ENCODE peak calls at places on chromosomes 11 and 22, in nine cellular contexts. V, T, K, X, B, D, I, Z and F are unnamed samples. For H3K27me3 and H3K4me1, the result is how much of the 10 kb centered on the place peaks cover.

GRCh38 chr11:71279916-71280645 is 27.7 kb upstream of the SHANK2 start:
- DNase-seq in V (no peak), D (no peak), T (peak), X (no peak), B (no peak), Z (no peak), K (no peak), I (no peak), F (no peak)

GRCh38 chr22:46876357-46876934 is 114.0 kb downstream of the TBC1D22A start:
- DNase-seq in Z (no peak), D (no peak), I (peak), V (no peak), X (no peak), B (no peak), T (no peak), K (no peak), F (no peak)

GRCh38 chr11:79439893-79440450 is 858 bp downstream of the TENM4 start:
- DNase-seq in K (peak), T (peak), D (peak), V (peak), X (no peak), B (peak), Z (peak), I (peak), F (no peak)

GRCh38 chr11:76824083-76824939 is 36.4 kb upstream of the ACER3 start:
- DNase-seq in V (no peak), X (no peak), D (no peak), K (no peak), Z (no peak), B (no peak), T (no peak), I (no peak), F (no peak)

GRCh38 chr11:33191456-33191855 is 30.2 kb upstream of the CSTF3 start:
- DNase-seq in X (peak), V (no peak), K (no peak), B (no peak), T (no peak), I (no peak), Z (no peak), D (no peak), F (no peak)

GRCh38 chr11:3950996-3951662 is 95.7 kb downstream of the STIM1 start:
- DNase-seq in K (no peak), I (no peak), B (no peak), T (no peak), X (peak), Z (no peak), D (no peak), V (no peak), F (peak)

GRCh38 chr22:28442951-28443876 is 236.4 kb downstream of the TTC28 start:
- DNase-seq in I (peak), V (peak), T (peak), X (peak), K (peak), D (peak), B (peak), Z (peak), F (no peak)

GRCh38 chr11:96708469-96708868 is 318.7 kb downstream of the JRKL start:
- DNase-seq in K (no peak), T (no peak), V (no peak), X (no peak), Z (no peak), B (no peak), I (no peak), D (no peak), F (no peak)

GRCh38 chr11:70076461-70076931 is 1.6 kb upstream of the ANO1 start:
- DNase-seq in Z (no peak), V (no peak), X (no peak), I (no peak), B (no peak), D (no peak), K (no peak), T (no peak), F (no peak)

GRCh38 chr11:104490182-104490581 is 326.2 kb upstream of the PDGFD start:
- DNase-seq in T (no peak), B (no peak), V (no peak), D (no peak), Z (no peak), X (peak), I (no peak), K (no peak), F (no peak)

GRCh38 chr11:33402066-33402465 is 144.9 kb downstream of the HIPK3 start:
- DNase-seq in I (no peak), D (no peak), Z (no peak), K (no peak), T (no peak), V (no peak), X (no peak), B (no peak), F (no peak)

GRCh38 chr11:28526406-28526751 is 418.2 kb downstream of the METTL15 start:
- DNase-seq in D (no peak), I (no peak), V (no peak), B (no peak), Z (no peak), K (no peak), X (peak), T (no peak), F (no peak)

GRCh38 chr11:7793233-7793632 is 3.5 kb downstream of the OR5P2 start:
- DNase-seq in B (no peak), D (no peak), Z (no peak), X (no peak), T (no peak), K (no peak), V (no peak), I (no peak), F (no peak)

GRCh38 chr11:112605093-112605666 is 344.5 kb upstream of the PLET1 start:
- DNase-seq in B (no peak), D (no peak), Z (no peak), I (no peak), X (no peak), K (no peak), T (no peak), V (no peak), F (no peak)

GRCh38 chr22:17205432-17205831 is 13.8 kb downstream of the ADA2 start:
- DNase-seq in I (no peak), X (no peak), D (no peak), K (no peak), Z (no peak), B (no peak), T (no peak), V (no peak), F (no peak)

GRCh38 chr11:64298966-64299846 is 952 bp upstream of the CATSPERZ start:
- DNase-seq in K (peak), I (peak), Z (peak), X (peak), T (no peak), B (peak), D (peak), V (peak), F (no peak)
- H3K27me3 ChIP-seq in K (under half), I (under half), Z (half or more), X (under half), T (under half), B (under half), D (under half), V (half or more), F (half or more)

GRCh38 chr22:42676059-42676607 is 26.9 kb upstream of the CYB5R3 start:
- DNase-seq in V (no peak), K (no peak), T (no peak), X (peak), I (no peak), B (no peak), D (no peak), Z (no peak), F (no peak)
- H3K4me1 ChIP-seq in V (under half), K (under half), T (under half), X (under half), I (under half), B (under half), D (under half), Z (half or more), F (under half)

DNA sequence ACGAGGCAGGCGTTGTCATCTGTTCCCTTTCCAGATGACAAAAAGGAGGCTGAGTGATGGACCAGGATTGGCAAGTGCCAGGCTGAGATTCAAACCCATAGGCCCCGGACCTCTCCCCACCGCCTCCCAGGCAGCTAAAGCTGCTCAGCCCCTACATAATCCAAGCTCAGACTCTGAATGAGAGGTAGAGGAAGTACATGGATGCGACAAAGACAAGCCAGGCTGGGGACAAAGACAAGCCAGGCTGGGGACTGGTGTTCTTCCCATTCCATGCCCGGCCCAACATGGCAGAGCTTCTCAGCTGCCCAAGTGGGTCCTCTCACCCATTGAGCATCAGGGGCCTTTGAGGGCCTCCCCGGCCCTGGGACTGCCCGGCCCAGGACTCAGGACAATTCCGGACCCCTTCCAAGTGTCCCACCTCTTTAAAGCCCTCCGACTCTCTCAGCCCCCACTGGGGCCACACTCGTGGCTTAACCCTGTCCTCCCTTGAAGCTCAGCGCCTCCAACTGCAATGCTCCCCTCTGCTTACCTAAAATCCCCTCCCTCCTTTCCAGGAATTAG is 4.8 kb downstream of the MFNG start:
- DNase-seq in B (no peak), V (no peak), I (no peak), K (no peak), T (no peak), X (no peak), Z (no peak), D (no peak), F (no peak)
- H3K27ac ChIP-seq in B (no peak), V (no peak), I (no peak), K (no peak), T (no peak), X (no peak), Z (no peak), D (no peak), F (peak)

GRCh38 chr22:50610581-50610980 is 10.0 kb downstream of the MAPK8IP2 start:
- DNase-seq in K (no peak), X (no peak), I (no peak), B (no peak), D (no peak), T (no peak), V (no peak), Z (no peak), F (no peak)
- H3K27me3 ChIP-seq in K (under half), X (under half), I (under half), B (under half), D (under half), T (under half), V (under half), Z (under half), F (under half)